ENCODE peak calls at places on chromosome 13, in nine cellular contexts. K, V, Q, S, T, G, P, E and H are unnamed samples. For H3K36me3 and H3K27me3, the result is how much of the 10 kb centered on the place peaks cover.

GRCh38 chr13:40460116-40460515 is 206.3 kb downstream of the FOXO1 start:
- DNase-seq in K (no peak), V (no peak), Q (no peak), S (no peak), T (no peak), G (no peak), P (peak), E (no peak), H (no peak)

GRCh38 chr13:46575321-46575721 is 22.4 kb downstream of the LRCH1 start:
- DNase-seq in K (no peak), V (no peak), Q (no peak), S (no peak), T (peak), G (no peak), P (no peak), E (no peak), H (no peak)

GRCh38 chr13:35978607-35979316 is 152.4 kb downstream of the DCLK1 start:
- DNase-seq in K (no peak), V (no peak), Q (peak), S (no peak), T (no peak), G (no peak), P (peak), E (no peak), H (peak)

GRCh38 chr13:88345171-88345847 is 674.1 kb downstream of the SLITRK5 start:
- DNase-seq in K (no peak), V (no peak), Q (no peak), S (no peak), T (no peak), G (no peak), P (no peak), E (no peak), H (no peak)

GRCh38 chr13:24228852-24229458 is 68.4 kb downstream of the SPATA13 start:
- DNase-seq in K (no peak), V (no peak), Q (peak), S (no peak), T (no peak), G (no peak), P (peak), E (no peak), H (peak)

GRCh38 chr13:41579168-41579567 is 121.8 kb downstream of the RGCC start:
- DNase-seq in K (no peak), V (no peak), Q (no peak), S (no peak), T (no peak), G (no peak), P (no peak), E (no peak), H (no peak)

GRCh38 chr13:21767032-21767431 is 96.2 kb downstream of the FGF9 start:
- DNase-seq in K (no peak), V (no peak), Q (no peak), S (no peak), T (no peak), G (no peak), P (no peak), E (no peak), H (no peak)

GRCh38 chr13:50366488-50367174 is 351.4 kb downstream of the KCNRG start:
- DNase-seq in K (no peak), V (no peak), Q (peak), S (no peak), T (peak), G (no peak), P (no peak), E (no peak), H (no peak)

GRCh38 chr13:98279473-98280175 is 102.6 kb upstream of the RNF113B start:
- DNase-seq in K (no peak), V (no peak), Q (no peak), S (no peak), T (peak), G (no peak), P (no peak), E (no peak), H (no peak)

GRCh38 chr13:102040812-102041211 is 361.0 kb downstream of the FGF14 start:
- DNase-seq in K (no peak), V (no peak), Q (no peak), S (no peak), T (no peak), G (no peak), P (no peak), E (no peak), H (no peak)

GRCh38 chr13:65679240-65679639 is 1550.9 kb downstream of the PCDH9 start:
- DNase-seq in K (no peak), V (no peak), Q (no peak), S (no peak), T (no peak), G (no peak), P (peak), E (no peak), H (no peak)

GRCh38 chr13:102798653-102799543 is at the start of the genes BIVM and POGLUT2:
- DNase-seq in K (peak), V (peak), Q (peak), S (peak), T (peak), G (peak), P (peak), E (peak), H (peak)

GRCh38 chr13:112168771-112169170 is 101.8 kb downstream of the SOX1 start:
- DNase-seq in K (no peak), V (no peak), Q (no peak), S (no peak), T (no peak), G (no peak), P (no peak), E (peak), H (no peak)

GRCh38 chr13:33953203-33953602 is 135.3 kb downstream of the RFC3 start:
- DNase-seq in K (no peak), V (no peak), Q (peak), S (no peak), T (no peak), G (no peak), P (peak), E (no peak), H (no peak)

GRCh38 chr13:43390582-43390981 is 367.2 kb downstream of the DNAJC15 start:
- DNase-seq in K (no peak), V (no peak), Q (no peak), S (no peak), T (no peak), G (no peak), P (no peak), E (no peak), H (no peak)

GRCh38 chr13:101691326-101691725 is 238.9 kb downstream of the ITGBL1 start:
- DNase-seq in K (no peak), V (no peak), Q (peak), S (no peak), T (no peak), G (no peak), P (no peak), E (no peak), H (no peak)

GRCh38 chr13:97359181-97360057 is 74.5 kb upstream of the RAP2A start:
- DNase-seq in K (peak), V (peak), Q (peak), S (peak), T (no peak), G (no peak), P (peak), E (peak), H (peak)

GRCh38 chr13:50990540-50991506 is 81.2 kb downstream of the RNASEH2B start:
- DNase-seq in K (peak), V (peak), Q (no peak), S (peak), T (no peak), G (no peak), P (peak), E (no peak), H (no peak)

GRCh38 chr13:112131740-112132113 is 64.8 kb downstream of the SOX1 start:
- DNase-seq in K (no peak), V (peak), Q (no peak), S (no peak), T (no peak), G (no peak), P (no peak), E (no peak), H (peak)

GRCh38 chr13:85985791-85986190 is 186.6 kb upstream of the SLITRK6 start:
- DNase-seq in K (no peak), V (no peak), Q (peak), S (no peak), T (no peak), G (no peak), P (no peak), E (no peak), H (no peak)

GRCh38 chr13:30872685-30873443 is 33.2 kb upstream of the MEDAG start:
- DNase-seq in K (no peak), V (no peak), Q (no peak), S (peak), T (no peak), G (no peak), P (peak), E (no peak), H (peak)

GRCh38 chr13:32164622-32165268 is 133.2 kb downstream of the FRY start:
- DNase-seq in K (no peak), V (no peak), Q (peak), S (no peak), T (peak), G (no peak), P (peak), E (peak), H (peak)

GRCh38 chr13:32838985-32839384 is 177.2 kb upstream of the KL start:
- DNase-seq in K (no peak), V (no peak), Q (peak), S (no peak), T (peak), G (no peak), P (peak), E (no peak), H (no peak)

GRCh38 chr13:19329365-19329764 is 147.7 kb upstream of the TUBA3C start:
- DNase-seq in K (no peak), V (no peak), Q (no peak), S (no peak), T (no peak), G (no peak), P (no peak), E (no peak), H (no peak)

GRCh38 chr13:50589651-50590054 is 253.8 kb downstream of the DLEU7 start:
- DNase-seq in K (no peak), V (no peak), Q (peak), S (no peak), T (no peak), G (peak), P (peak), E (no peak), H (peak)

GRCh38 chr13:90594694-90595093 is 752.8 kb upstream of the MIR17HG start:
- DNase-seq in K (no peak), V (no peak), Q (peak), S (no peak), T (no peak), G (no peak), P (peak), E (no peak), H (no peak)

GRCh38 chr13:77928909-77929308 is 10.3 kb upstream of the EDNRB start:
- DNase-seq in K (no peak), V (no peak), Q (peak), S (no peak), T (peak), G (no peak), P (no peak), E (no peak), H (no peak)

GRCh38 chr13:90154311-90154960 is 1193.1 kb upstream of the MIR17HG start:
- DNase-seq in K (no peak), V (no peak), Q (peak), S (no peak), T (no peak), G (no peak), P (no peak), E (no peak), H (peak)

GRCh38 chr13:96238241-96238640 is 148.3 kb downstream of the HS6ST3 start:
- DNase-seq in K (no peak), V (no peak), Q (no peak), S (no peak), T (no peak), G (no peak), P (no peak), E (no peak), H (no peak)

GRCh38 chr13:106570354-106570822 is 2.5 kb upstream of the ARGLU1 start:
- DNase-seq in K (peak), V (peak), Q (no peak), S (peak), T (no peak), G (peak), P (peak), E (peak), H (peak)
- H3K4me3 ChIP-seq in K (no peak), V (no peak), Q (no peak), S (no peak), T (no peak), G (no peak), P (peak), E (peak), H (no peak)

GRCh38 chr13:49164712-49165111 is 55.4 kb upstream of the MLNR start:
- DNase-seq in K (no peak), V (no peak), Q (no peak), S (no peak), T (no peak), G (no peak), P (no peak), E (no peak), H (no peak)
- H3K36me3 ChIP-seq in K (under half), V (under half), Q (under half), S (under half), T (under half), G (under half), P (under half), E (under half), H (under half)

GRCh38 chr13:27141746-27142145 is 29.9 kb downstream of the USP12 start:
- DNase-seq in K (no peak), V (no peak), Q (no peak), S (no peak), T (no peak), G (no peak), P (no peak), E (no peak), H (no peak)

GRCh38 chr13:27151798-27152599 is 19.6 kb downstream of the USP12 start:
- DNase-seq in K (no peak), V (no peak), Q (peak), S (no peak), T (no peak), G (no peak), P (peak), E (no peak), H (no peak)

GRCh38 chr13:27148900-27149299 is 22.7 kb downstream of the USP12 start:
- DNase-seq in K (no peak), V (no peak), Q (no peak), S (no peak), T (no peak), G (no peak), P (no peak), E (no peak), H (no peak)

GRCh38 chr13:27149702-27150101 is 21.9 kb downstream of the USP12 start:
- DNase-seq in K (no peak), V (no peak), Q (no peak), S (no peak), T (no peak), G (no peak), P (no peak), E (no peak), H (no peak)

GRCh38 chr13:27147530-27148170 is 24.0 kb downstream of the USP12 start:
- DNase-seq in K (no peak), V (no peak), Q (no peak), S (no peak), T (peak), G (no peak), P (no peak), E (no peak), H (no peak)
- H3K27me3 ChIP-seq in K (under half), V (under half), Q (under half), S (under half), T (under half), G (under half), P (under half), E (under half), H (under half)

DNA sequence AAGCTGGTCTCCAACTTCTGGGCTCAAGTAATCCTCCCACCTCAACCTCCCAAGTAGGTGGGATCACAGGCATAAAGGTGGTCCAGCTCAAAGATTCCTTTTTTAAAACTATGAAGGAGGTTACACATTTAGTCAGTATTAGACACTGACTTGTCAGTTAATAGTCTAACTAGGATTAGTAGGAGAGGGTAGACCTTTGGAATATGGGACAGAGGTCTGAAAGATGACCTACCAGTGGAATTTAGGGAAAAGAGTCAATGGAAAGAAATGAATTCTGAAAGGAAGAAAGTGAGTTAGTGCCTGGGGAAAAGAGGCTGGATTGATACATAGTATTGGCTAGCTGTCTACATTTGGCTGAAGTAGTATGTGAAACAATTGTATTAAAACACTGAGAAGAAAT is 220.7 kb downstream of the MZT1 start:
- DNase-seq in K (no peak), V (no peak), Q (no peak), S (no peak), T (no peak), G (no peak), P (no peak), E (no peak), H (no peak)
- H3K4me3 ChIP-seq in K (no peak), V (no peak), Q (no peak), S (no peak), T (no peak), G (no peak), P (no peak), E (no peak), H (no peak)

DNA sequence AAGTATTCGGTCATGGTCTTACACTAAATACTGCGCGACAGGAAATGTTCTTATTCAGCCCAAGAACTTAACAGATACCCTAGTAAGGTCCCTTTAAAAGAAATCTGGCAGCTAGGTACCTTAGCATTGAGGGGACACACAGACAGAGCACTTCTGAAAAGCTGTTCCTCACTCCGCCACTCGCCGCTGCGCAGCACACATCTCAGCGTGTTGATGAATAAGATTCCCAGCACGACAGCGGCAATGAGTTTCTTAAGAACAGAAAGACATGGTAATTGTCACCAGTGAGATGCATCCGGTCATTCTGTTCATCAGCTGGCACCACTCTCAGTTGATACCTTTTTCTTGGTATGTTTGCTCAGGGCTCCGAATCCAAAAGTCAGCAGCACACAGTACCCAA is 39.9 kb downstream of the TMTC4 start:
- DNase-seq in K (no peak), V (no peak), Q (no peak), S (no peak), T (no peak), G (no peak), P (no peak), E (no peak), H (no peak)
- H3K36me3 ChIP-seq in K (under half), V (under half), Q (under half), S (under half), T (under half), G (half or more), P (under half), E (under half), H (under half)

GRCh38 chr13:111130111-111130508 is 15.0 kb downstream of the ARHGEF7 start:
- DNase-seq in K (no peak), V (no peak), Q (no peak), S (no peak), T (no peak), G (no peak), P (no peak), E (no peak), H (no peak)

GRCh38 chr13:111129465-111130110 is 14.5 kb downstream of the ARHGEF7 start:
- DNase-seq in K (no peak), V (no peak), Q (no peak), S (no peak), T (peak), G (no peak), P (no peak), E (no peak), H (no peak)

GRCh38 chr13:111131610-111132009 is 16.5 kb downstream of the ARHGEF7 start:
- DNase-seq in K (no peak), V (no peak), Q (no peak), S (no peak), T (no peak), G (no peak), P (no peak), E (no peak), H (no peak)

GRCh38 chr13:111132948-111133347 is 17.8 kb downstream of the ARHGEF7 start:
- DNase-seq in K (no peak), V (no peak), Q (no peak), S (no peak), T (no peak), G (no peak), P (no peak), E (no peak), H (no peak)

GRCh38 chr13:111131048-111131447 is 15.9 kb downstream of the ARHGEF7 start:
- DNase-seq in K (no peak), V (no peak), Q (no peak), S (no peak), T (no peak), G (no peak), P (no peak), E (no peak), H (no peak)
- H3K27me3 ChIP-seq in K (under half), V (under half), Q (under half), S (under half), T (under half), G (under half), P (under half), E (under half), H (under half)

GRCh38 chr13:44667950-44668349 is 91.8 kb upstream of the TSC22D1 start:
- DNase-seq in K (no peak), V (no peak), Q (no peak), S (no peak), T (peak), G (no peak), P (no peak), E (no peak), H (no peak)
- H3K4me3 ChIP-seq in K (no peak), V (no peak), Q (no peak), S (no peak), T (no peak), G (no peak), P (no peak), E (no peak), H (no peak)

GRCh38 chr13:113596321-113597200 is 12.0 kb downstream of the TFDP1 start:
- DNase-seq in K (no peak), V (peak), Q (no peak), S (no peak), T (no peak), G (peak), P (no peak), E (peak), H (no peak)
- H3K36me3 ChIP-seq in K (under half), V (under half), Q (under half), S (under half), T (under half), G (half or more), P (under half), E (under half), H (half or more)

DNA sequence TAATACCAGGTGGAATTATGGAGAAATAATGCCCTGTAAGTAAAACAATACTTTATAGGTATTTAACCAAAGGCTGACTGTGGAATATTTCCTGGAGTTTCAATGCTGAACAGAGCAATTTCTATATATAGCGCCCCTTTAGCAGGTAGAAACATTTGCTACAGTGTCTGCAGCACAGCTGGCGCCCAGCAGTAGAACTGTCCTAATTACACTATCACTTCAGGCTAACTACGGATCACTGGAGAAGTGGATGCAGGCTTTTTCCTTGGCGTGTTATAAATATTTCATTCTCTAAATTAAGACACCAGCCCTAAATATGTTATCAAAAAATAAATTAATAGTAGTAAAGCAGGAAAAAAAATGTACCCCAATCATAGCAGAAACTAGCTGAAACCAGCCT is 3.1 kb downstream of the SHISA2 start:
- DNase-seq in K (no peak), V (no peak), Q (no peak), S (no peak), T (no peak), G (no peak), P (no peak), E (no peak), H (no peak)
- H3K27me3 ChIP-seq in K (under half), V (half or more), Q (under half), S (under half), T (under half), G (under half), P (under half), E (under half), H (under half)

DNA sequence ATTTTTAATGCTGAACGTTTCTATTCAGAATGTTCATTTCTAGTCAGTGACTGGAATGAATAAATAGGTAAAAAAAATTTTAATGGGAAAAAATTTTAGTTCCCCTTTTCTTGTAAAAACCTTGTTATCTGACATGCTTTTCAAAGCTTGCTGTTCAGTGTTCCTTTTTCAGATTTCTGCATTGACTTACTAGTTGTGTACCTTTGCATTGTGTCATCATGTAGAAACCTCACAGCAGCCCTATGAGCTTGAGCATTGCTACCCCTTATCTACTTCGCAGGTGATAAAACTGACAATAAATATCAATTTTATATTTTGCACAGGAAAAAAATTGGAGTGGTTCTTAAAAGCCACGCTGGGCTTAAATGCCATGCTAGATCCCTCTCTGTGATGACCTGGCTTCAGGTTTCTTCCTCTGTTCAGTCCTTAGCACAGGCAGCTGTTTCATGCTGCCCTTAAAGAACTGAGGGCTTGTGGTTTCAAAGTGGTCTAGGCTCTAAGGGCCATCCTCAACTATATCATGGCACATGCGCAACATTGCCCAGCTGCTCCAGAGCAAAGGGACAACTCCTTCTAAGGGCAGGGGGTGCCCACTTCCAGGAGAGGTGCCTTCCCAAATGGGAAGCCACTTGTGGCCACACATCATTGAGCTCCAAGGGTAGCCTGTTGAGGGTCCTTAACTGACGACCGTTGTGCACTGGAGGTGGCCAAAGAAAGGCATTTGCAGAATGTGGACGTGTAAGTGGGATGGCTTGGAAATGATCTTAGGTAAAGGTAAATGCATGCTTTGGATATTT is 7.5 kb downstream of the GPR183 start:
- DNase-seq in K (no peak), V (no peak), Q (no peak), S (no peak), T (no peak), G (no peak), P (no peak), E (no peak), H (no peak)
- H3K4me3 ChIP-seq in K (no peak), V (no peak), Q (no peak), S (no peak), T (peak), G (no peak), P (no peak), E (no peak), H (no peak)